ENCODE peak calls at places on chromosomes 13 and 19, in six cellular contexts. S, B, A, C, Q and G are unnamed samples. For H3K4me1, the result is how much of the 10 kb centered on the place peaks cover.

GRCh38 chr13:102839462-102839861 is 6.4 kb upstream of the ERCC5 start:
- DNase-seq in S (no peak), B (no peak), A (no peak), C (no peak), Q (no peak), G (peak)

GRCh38 chr13:44404261-44405139 is 30.9 kb downstream of the SERP2 start:
- DNase-seq in S (no peak), B (peak), A (no peak), C (peak), Q (no peak), G (no peak)

GRCh38 chr13:75702476-75702875 is 66.3 kb downstream of the LMO7 start:
- DNase-seq in S (no peak), B (no peak), A (no peak), C (no peak), Q (no peak), G (no peak)

GRCh38 chr19:52343548-52343947 is 7.5 kb downstream of the ZNF610 start:
- DNase-seq in S (no peak), B (peak), A (peak), C (peak), Q (peak), G (peak)

GRCh38 chr13:99628442-99628841 is 127.2 kb downstream of the TM9SF2 start:
- DNase-seq in S (no peak), B (no peak), A (no peak), C (no peak), Q (no peak), G (no peak)

GRCh38 chr19:50214699-50215543 is 11.5 kb downstream of the MYH14 start:
- DNase-seq in S (no peak), B (no peak), A (no peak), C (peak), Q (no peak), G (no peak)

GRCh38 chr13:30145709-30146367 is 161.5 kb downstream of the KATNAL1 start:
- DNase-seq in S (no peak), B (no peak), A (no peak), C (no peak), Q (no peak), G (no peak)

GRCh38 chr19:37972803-37973202 is 65.8 kb downstream of the SIPA1L3 start:
- DNase-seq in S (no peak), B (no peak), A (no peak), C (no peak), Q (no peak), G (no peak)

GRCh38 chr19:4414144-4414799 is 11.8 kb downstream of the CHAF1A start:
- DNase-seq in S (no peak), B (no peak), A (no peak), C (no peak), Q (no peak), G (peak)

GRCh38 chr13:112072531-112073244 is 5.7 kb downstream of the SOX1 start:
- DNase-seq in S (no peak), B (no peak), A (peak), C (no peak), Q (peak), G (no peak)

GRCh38 chr13:113129921-113130750 is 7.5 kb downstream of the F10 start:
- DNase-seq in S (no peak), B (no peak), A (peak), C (no peak), Q (no peak), G (no peak)

GRCh38 chr19:18856385-18857126 is 24.8 kb downstream of the UPF1 start:
- DNase-seq in S (no peak), B (no peak), A (no peak), C (peak), Q (no peak), G (no peak)

GRCh38 chr19:16141043-16141442 is 2.4 kb upstream of the HSH2D start:
- DNase-seq in S (no peak), B (no peak), A (no peak), C (no peak), Q (no peak), G (no peak)

GRCh38 chr19:37933965-37934364 is 27.0 kb downstream of the SIPA1L3 start:
- DNase-seq in S (no peak), B (peak), A (peak), C (peak), Q (peak), G (no peak)

GRCh38 chr13:107873908-107874307 is 341.4 kb downstream of the LIG4 start:
- DNase-seq in S (no peak), B (no peak), A (no peak), C (no peak), Q (no peak), G (no peak)

GRCh38 chr19:11141937-11142527 is 13.6 kb downstream of the SPC24 start:
- DNase-seq in S (no peak), B (peak), A (no peak), C (no peak), Q (no peak), G (no peak)

GRCh38 chr13:53501387-53501786 is 472.8 kb downstream of the OLFM4 start:
- DNase-seq in S (no peak), B (no peak), A (no peak), C (no peak), Q (no peak), G (no peak)

GRCh38 chr19:35609881-35610353 is 2.6 kb upstream of the HAUS5 start:
- DNase-seq in S (no peak), B (no peak), A (no peak), C (no peak), Q (no peak), G (no peak)

GRCh38 chr13:71787461-71787860 is 79.5 kb downstream of the DACH1 start:
- DNase-seq in S (no peak), B (no peak), A (no peak), C (peak), Q (no peak), G (no peak)

GRCh38 chr19:18506545-18506944 is 15.3 kb downstream of the ELL start:
- DNase-seq in S (no peak), B (no peak), A (no peak), C (no peak), Q (no peak), G (no peak)

GRCh38 chr13:39362652-39363390 is 240.2 kb downstream of the LHFPL6 start:
- DNase-seq in S (no peak), B (no peak), A (no peak), C (no peak), Q (no peak), G (no peak)

GRCh38 chr13:73171926-73172325 is 113.1 kb downstream of the KLF5 start:
- DNase-seq in S (no peak), B (no peak), A (no peak), C (peak), Q (peak), G (peak)

GRCh38 chr13:50080856-50081105 is 65.5 kb downstream of the KCNRG start:
- DNase-seq in S (no peak), B (no peak), A (no peak), C (no peak), Q (no peak), G (peak)

GRCh38 chr13:49610176-49610575 is 18.1 kb upstream of the ARL11 start:
- DNase-seq in S (no peak), B (no peak), A (no peak), C (peak), Q (peak), G (no peak)

GRCh38 chr19:15740785-15741184 is 3.0 kb downstream of the OR10H3 start:
- DNase-seq in S (no peak), B (no peak), A (no peak), C (no peak), Q (no peak), G (no peak)

GRCh38 chr19:2547033-2547680 is 71.2 kb downstream of the GADD45B start:
- DNase-seq in S (no peak), B (peak), A (no peak), C (peak), Q (no peak), G (no peak)

GRCh38 chr19:2549701-2550191 is 73.8 kb downstream of the GADD45B start:
- DNase-seq in S (no peak), B (no peak), A (peak), C (no peak), Q (no peak), G (peak)

GRCh38 chr19:2546128-2547032 is 70.5 kb downstream of the GADD45B start:
- DNase-seq in S (peak), B (peak), A (peak), C (peak), Q (peak), G (no peak)

GRCh38 chr19:2548966-2549365 is 73.0 kb downstream of the GADD45B start:
- DNase-seq in S (no peak), B (no peak), A (no peak), C (no peak), Q (no peak), G (no peak)

GRCh38 chr19:2547721-2548120 is 71.8 kb downstream of the GADD45B start:
- DNase-seq in S (no peak), B (no peak), A (no peak), C (no peak), Q (no peak), G (no peak)
- H3K4me1 ChIP-seq in S (under half), B (half or more), A (half or more), C (under half), Q (under half), G (under half)

GRCh38 chr19:39238209-39238608 is 6.6 kb downstream of the IFNL3 start:
- DNase-seq in S (no peak), B (no peak), A (no peak), C (no peak), Q (no peak), G (no peak)

GRCh38 chr19:39232708-39233107 is 12.1 kb downstream of the IFNL3 start:
- DNase-seq in S (no peak), B (no peak), A (no peak), C (no peak), Q (no peak), G (no peak)

GRCh38 chr19:39237200-39238184 is 7.3 kb downstream of the IFNL3 start:
- DNase-seq in S (no peak), B (peak), A (no peak), C (peak), Q (peak), G (no peak)

GRCh38 chr19:39238944-39239343 is 5.9 kb downstream of the IFNL3 start:
- DNase-seq in S (no peak), B (no peak), A (no peak), C (no peak), Q (no peak), G (no peak)

GRCh38 chr19:39236527-39236926 is 8.3 kb downstream of the IFNL3 start:
- DNase-seq in S (no peak), B (no peak), A (no peak), C (no peak), Q (no peak), G (no peak)
- H3K4me1 ChIP-seq in S (under half), B (under half), A (under half), C (under half), Q (under half), G (under half)

GRCh38 chr13:46392967-46393366 is 5.9 kb upstream of the RUBCNL start:
- DNase-seq in S (no peak), B (no peak), A (no peak), C (no peak), Q (no peak), G (no peak)
- H3K4me1 ChIP-seq in S (under half), B (under half), A (under half), C (under half), Q (under half), G (under half)

GRCh38 chr19:13042443-13043130 is 47.3 kb downstream of the NFIX start:
- DNase-seq in S (no peak), B (no peak), A (no peak), C (no peak), Q (no peak), G (no peak)

GRCh38 chr19:13044160-13044853 is 49.0 kb downstream of the NFIX start:
- DNase-seq in S (no peak), B (no peak), A (peak), C (no peak), Q (no peak), G (no peak)

GRCh38 chr19:13047374-13047773 is 52.1 kb downstream of the NFIX start:
- DNase-seq in S (no peak), B (no peak), A (no peak), C (no peak), Q (no peak), G (no peak)

GRCh38 chr19:13043285-13043684 is 48.0 kb downstream of the NFIX start:
- DNase-seq in S (no peak), B (no peak), A (no peak), C (no peak), Q (no peak), G (no peak)

GRCh38 chr19:13045812-13046211 is 50.5 kb downstream of the NFIX start:
- DNase-seq in S (no peak), B (no peak), A (no peak), C (no peak), Q (no peak), G (no peak)
- H3K4me1 ChIP-seq in S (half or more), B (under half), A (half or more), C (under half), Q (under half), G (half or more)

GRCh38 chr19:39840492-39840891 is 5.7 kb downstream of the FBL start:
- DNase-seq in S (no peak), B (no peak), A (no peak), C (no peak), Q (no peak), G (no peak)
- H3K4me1 ChIP-seq in S (under half), B (under half), A (under half), C (under half), Q (under half), G (under half)